ENCODE peak calls at places on chromosomes 11 and 22, in five cellular contexts. One of them, this sample, is unnamed.

GRCh38 chr11:128323381-128323780 is 264.0 kb downstream of the ETS1 start:
- DNase-seq in hepatocyte: peak; percentile 46
- DNase-seq in PC-3: no peak
- DNase-seq in SK-N-SH: no peak
- DNase-seq in neural progenitor cell: no peak
- DNase-seq in this sample: peak; percentile 52

GRCh38 chr11:94473177-94473799 is 20.4 kb downstream of the MRE11 start:
- DNase-seq in hepatocyte: no peak
- DNase-seq in PC-3: no peak
- DNase-seq in SK-N-SH: no peak
- DNase-seq in neural progenitor cell: no peak
- DNase-seq in this sample: no peak

GRCh38 chr11:117016747-117017146 is 81.5 kb downstream of the SIK3 start:
- DNase-seq in hepatocyte: no peak
- DNase-seq in PC-3: no peak
- DNase-seq in SK-N-SH: no peak
- DNase-seq in neural progenitor cell: no peak
- DNase-seq in this sample: no peak

GRCh38 chr11:134670961-134671370 is 258.9 kb upstream of the B3GAT1 start:
- DNase-seq in hepatocyte: no peak
- DNase-seq in PC-3: no peak
- DNase-seq in SK-N-SH: no peak
- DNase-seq in neural progenitor cell: no peak
- DNase-seq in this sample: no peak

GRCh38 chr22:41919357-41920224 is 4.7 kb upstream of the SHISA8 start:
- DNase-seq in hepatocyte: peak; percentile 66
- DNase-seq in PC-3: no peak
- DNase-seq in SK-N-SH: peak; percentile 74
- DNase-seq in neural progenitor cell: peak; percentile 53
- DNase-seq in this sample: peak; percentile 84

GRCh38 chr11:61949169-61950034 is 749 bp upstream of the BEST1 start:
- DNase-seq in hepatocyte: peak; percentile 87
- DNase-seq in PC-3: no peak
- DNase-seq in SK-N-SH: peak; percentile 93
- DNase-seq in neural progenitor cell: peak; percentile 37
- DNase-seq in this sample: peak; percentile 71

GRCh38 chr22:25346859-25347751 is 127.7 kb downstream of the CRYBB2 start:
- DNase-seq in hepatocyte: no peak
- DNase-seq in PC-3: no peak
- DNase-seq in SK-N-SH: no peak
- DNase-seq in neural progenitor cell: no peak
- DNase-seq in this sample: no peak

GRCh38 chr11:3222003-3222855 is 3.6 kb upstream of the MRGPRG start:
- DNase-seq in hepatocyte: no peak
- DNase-seq in PC-3: no peak
- DNase-seq in SK-N-SH: peak; percentile 22
- DNase-seq in neural progenitor cell: no peak
- DNase-seq in this sample: no peak

GRCh38 chr11:103888541-103888951 is 147.9 kb upstream of the DDI1 start:
- DNase-seq in hepatocyte: no peak
- DNase-seq in PC-3: peak; percentile 42
- DNase-seq in SK-N-SH: no peak
- DNase-seq in neural progenitor cell: no peak
- DNase-seq in this sample: no peak

GRCh38 chr11:67996622-67997459 is 7.1 kb downstream of the UNC93B1 start:
- DNase-seq in hepatocyte: peak; percentile 61
- DNase-seq in PC-3: peak; percentile 56
- DNase-seq in SK-N-SH: peak; percentile 71
- DNase-seq in neural progenitor cell: peak; percentile 86
- DNase-seq in this sample: peak; percentile 89

GRCh38 chr11:14420223-14420622 is 61.2 kb upstream of the RRAS2 start:
- DNase-seq in hepatocyte: no peak
- DNase-seq in PC-3: no peak
- DNase-seq in SK-N-SH: no peak
- DNase-seq in neural progenitor cell: no peak
- DNase-seq in this sample: no peak

GRCh38 chr22:40178417-40179409 is 988 bp downstream of the TNRC6B start:
- DNase-seq in hepatocyte: peak; percentile 54
- DNase-seq in PC-3: peak; percentile 20
- DNase-seq in SK-N-SH: peak; percentile 16
- DNase-seq in neural progenitor cell: peak; percentile 79
- DNase-seq in this sample: peak; percentile 70

GRCh38 chr11:68118753-68119448 is 2.3 kb downstream of the CHKA start:
- DNase-seq in hepatocyte: peak; percentile 28
- DNase-seq in PC-3: peak; percentile 41
- DNase-seq in SK-N-SH: no peak
- DNase-seq in neural progenitor cell: peak; percentile 47
- DNase-seq in this sample: peak; percentile 74

GRCh38 chr11:125892994-125893393 is 5.5 kb downstream of the HYLS1 start:
- DNase-seq in hepatocyte: no peak
- DNase-seq in PC-3: peak; percentile 53
- DNase-seq in SK-N-SH: no peak
- DNase-seq in neural progenitor cell: no peak
- DNase-seq in this sample: no peak

GRCh38 chr11:107716884-107717532 is 5.2 kb upstream of the SLN start:
- DNase-seq in hepatocyte: no peak
- DNase-seq in PC-3: peak; percentile 40
- DNase-seq in SK-N-SH: no peak
- DNase-seq in neural progenitor cell: no peak
- DNase-seq in this sample: no peak

GRCh38 chr22:19193879-19194278 is 15.3 kb upstream of the SLC25A1 start:
- DNase-seq in hepatocyte: no peak
- DNase-seq in PC-3: no peak
- DNase-seq in SK-N-SH: no peak
- DNase-seq in neural progenitor cell: no peak
- DNase-seq in this sample: no peak

GRCh38 chr22:19064354-19065054 is 57.7 kb downstream of the DGCR2 start:
- DNase-seq in hepatocyte: no peak
- DNase-seq in PC-3: no peak
- DNase-seq in SK-N-SH: no peak
- DNase-seq in neural progenitor cell: no peak
- DNase-seq in this sample: no peak

GRCh38 chr11:132911186-132911585 is 621.1 kb downstream of the OPCML start:
- DNase-seq in hepatocyte: peak; percentile 53
- DNase-seq in PC-3: no peak
- DNase-seq in SK-N-SH: no peak
- DNase-seq in neural progenitor cell: no peak
- DNase-seq in this sample: no peak

GRCh38 chr22:23278883-23279675 is 98.8 kb downstream of the BCR start:
- DNase-seq in hepatocyte: no peak
- DNase-seq in PC-3: peak; percentile 49
- DNase-seq in SK-N-SH: no peak
- DNase-seq in neural progenitor cell: no peak
- DNase-seq in this sample: no peak

GRCh38 chr11:1929621-1930447 is 10.3 kb downstream of the TNNT3 start:
- DNase-seq in hepatocyte: no peak
- DNase-seq in PC-3: no peak
- DNase-seq in SK-N-SH: no peak
- DNase-seq in neural progenitor cell: no peak
- DNase-seq in this sample: no peak

GRCh38 chr11:2759228-2760195 is 59.7 kb upstream of the KCNQ1OT1 start:
- DNase-seq in hepatocyte: no peak
- DNase-seq in PC-3: no peak
- DNase-seq in SK-N-SH: no peak
- DNase-seq in neural progenitor cell: no peak
- DNase-seq in this sample: no peak

GRCh38 chr22:47245786-47246185 is 483.3 kb downstream of the TBC1D22A start:
- DNase-seq in hepatocyte: no peak
- DNase-seq in PC-3: no peak
- DNase-seq in SK-N-SH: no peak
- DNase-seq in neural progenitor cell: no peak
- DNase-seq in this sample: no peak

GRCh38 chr11:1128333-1129142 is 29.2 kb upstream of the MUC5AC start:
- DNase-seq in hepatocyte: no peak
- DNase-seq in PC-3: no peak
- DNase-seq in SK-N-SH: peak; percentile 23
- DNase-seq in neural progenitor cell: no peak
- DNase-seq in this sample: no peak

GRCh38 chr11:46625406-46625805 is 8.1 kb downstream of the ATG13 start:
- DNase-seq in hepatocyte: peak; percentile 8
- DNase-seq in PC-3: peak; percentile 44
- DNase-seq in SK-N-SH: no peak
- DNase-seq in neural progenitor cell: no peak
- DNase-seq in this sample: no peak

GRCh38 chr11:70551323-70552166 is 153.2 kb downstream of the CTTN start:
- DNase-seq in hepatocyte: no peak
- DNase-seq in PC-3: no peak
- DNase-seq in SK-N-SH: no peak
- DNase-seq in neural progenitor cell: peak; percentile 33
- DNase-seq in this sample: no peak

GRCh38 chr11:43797337-43797736 is 83.3 kb upstream of the ALKBH3 start:
- DNase-seq in hepatocyte: no peak
- DNase-seq in PC-3: no peak
- DNase-seq in SK-N-SH: no peak
- DNase-seq in neural progenitor cell: no peak
- DNase-seq in this sample: no peak

GRCh38 chr11:70384486-70385152 is 13.7 kb upstream of the CTTN start:
- DNase-seq in hepatocyte: no peak
- DNase-seq in PC-3: no peak
- DNase-seq in SK-N-SH: peak; percentile 41
- DNase-seq in neural progenitor cell: no peak
- DNase-seq in this sample: no peak

GRCh38 chr11:18733202-18733601 is 7.2 kb upstream of the IGSF22 start:
- DNase-seq in hepatocyte: no peak
- DNase-seq in PC-3: no peak
- DNase-seq in SK-N-SH: no peak
- DNase-seq in neural progenitor cell: no peak
- DNase-seq in this sample: no peak

GRCh38 chr22:36413022-36413770 is 25.4 kb upstream of the MYH9 start:
- DNase-seq in hepatocyte: peak; percentile 53
- DNase-seq in PC-3: no peak
- DNase-seq in SK-N-SH: no peak
- DNase-seq in neural progenitor cell: no peak
- DNase-seq in this sample: no peak

GRCh38 chr11:115256326-115257197 is 247.7 kb downstream of the CADM1 start:
- DNase-seq in hepatocyte: no peak
- DNase-seq in PC-3: no peak
- DNase-seq in SK-N-SH: peak; percentile 22
- DNase-seq in neural progenitor cell: no peak
- DNase-seq in this sample: peak; percentile 82

GRCh38 chr11:111412293-111412692 is 33.2 kb upstream of the POU2AF1 start:
- DNase-seq in hepatocyte: no peak
- DNase-seq in PC-3: no peak
- DNase-seq in SK-N-SH: no peak
- DNase-seq in neural progenitor cell: no peak
- DNase-seq in this sample: no peak

GRCh38 chr11:111411456-111411855 is 32.4 kb upstream of the POU2AF1 start:
- DNase-seq in hepatocyte: no peak
- DNase-seq in PC-3: no peak
- DNase-seq in SK-N-SH: no peak
- DNase-seq in neural progenitor cell: no peak
- DNase-seq in this sample: no peak

GRCh38 chr11:111408789-111409727 is 30.0 kb upstream of the POU2AF1 start:
- DNase-seq in hepatocyte: no peak
- DNase-seq in PC-3: no peak
- DNase-seq in SK-N-SH: no peak
- DNase-seq in neural progenitor cell: no peak
- DNase-seq in this sample: no peak

GRCh38 chr11:111409915-111410314 is 30.8 kb upstream of the POU2AF1 start:
- DNase-seq in hepatocyte: no peak
- DNase-seq in PC-3: no peak
- DNase-seq in SK-N-SH: no peak
- DNase-seq in neural progenitor cell: no peak
- DNase-seq in this sample: peak; percentile 88

DNA sequence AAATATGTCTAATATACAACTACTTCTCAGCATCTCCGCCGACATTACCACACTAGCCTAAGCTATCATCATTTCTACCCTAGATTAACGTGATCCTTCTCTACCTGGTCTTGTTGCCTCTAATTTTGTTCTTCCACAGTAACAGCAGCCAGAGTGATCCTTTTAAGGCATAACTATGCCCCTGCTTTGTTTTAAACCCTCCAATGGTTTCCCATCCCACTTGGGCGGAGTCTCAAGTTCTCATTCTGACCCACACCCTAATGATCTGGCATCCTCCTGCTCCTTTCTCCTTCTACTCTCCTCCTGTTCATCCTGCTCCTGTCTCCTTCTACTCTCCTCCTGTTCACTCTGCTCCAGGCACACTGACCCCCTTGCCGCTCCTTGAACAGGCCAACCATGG is 31.9 kb upstream of the POU2AF1 start:
- DNase-seq in hepatocyte: no peak
- DNase-seq in PC-3: no peak
- DNase-seq in SK-N-SH: no peak
- DNase-seq in neural progenitor cell: no peak
- DNase-seq in this sample: no peak
- H3K4me2 ChIP-seq in hepatocyte: no peak overlapping the region
- H3K4me2 ChIP-seq in PC-3: no peak overlapping the region
- H3K4me2 ChIP-seq in SK-N-SH: no peak overlapping the region
- H3K4me2 ChIP-seq in neural progenitor cell: no peak overlapping the region
- H3K4me2 ChIP-seq in this sample: peak overlapping the region; percentile 70

DNA sequence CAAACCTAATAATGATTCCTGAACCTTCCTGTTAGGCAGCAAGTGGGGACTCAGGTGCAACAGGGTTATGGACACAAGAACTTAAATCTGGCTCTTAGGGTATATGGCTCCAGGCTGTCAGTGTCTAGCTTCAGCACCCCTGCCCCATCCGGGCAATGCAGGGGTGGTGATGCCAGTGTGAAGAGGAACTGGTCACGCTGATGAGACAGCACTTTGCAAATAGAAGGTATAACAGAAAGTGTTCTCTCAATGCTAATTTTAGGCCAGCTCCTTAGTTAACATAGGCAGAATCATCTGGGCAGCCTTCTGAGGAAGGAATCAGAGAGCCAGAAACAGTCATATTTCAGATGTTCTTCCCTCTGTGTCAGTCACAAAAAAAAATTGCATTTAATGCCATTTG is 41.2 kb downstream of the SYT9 start:
- DNase-seq in hepatocyte: no peak
- DNase-seq in PC-3: no peak
- DNase-seq in SK-N-SH: no peak
- DNase-seq in neural progenitor cell: no peak
- DNase-seq in this sample: no peak
- TF ChIP-seq EZH2phosphoT487 in hepatocyte: no peak
- TF ChIP-seq EZH2phosphoT487 in PC-3: no peak
- TF ChIP-seq EZH2phosphoT487 in SK-N-SH: no peak
- TF ChIP-seq EZH2phosphoT487 in neural progenitor cell: no peak
- TF ChIP-seq EZH2phosphoT487 in this sample: no peak

GRCh38 chr11:110431212-110432073 is 1.7 kb downstream of the FDX1 start:
- DNase-seq in hepatocyte: no peak
- DNase-seq in PC-3: peak; percentile 48
- DNase-seq in SK-N-SH: peak; percentile 9
- DNase-seq in neural progenitor cell: peak; percentile 2
- DNase-seq in this sample: peak; percentile 48
- H2AFZ ChIP-seq in hepatocyte: peak overlapping the region; percentile 75
- H2AFZ ChIP-seq in PC-3: peak overlapping the region; percentile 90
- H2AFZ ChIP-seq in SK-N-SH: peak overlapping the region; percentile 77
- H2AFZ ChIP-seq in neural progenitor cell: no peak overlapping the region
- H2AFZ ChIP-seq in this sample: peak overlapping the region; percentile 67

DNA sequence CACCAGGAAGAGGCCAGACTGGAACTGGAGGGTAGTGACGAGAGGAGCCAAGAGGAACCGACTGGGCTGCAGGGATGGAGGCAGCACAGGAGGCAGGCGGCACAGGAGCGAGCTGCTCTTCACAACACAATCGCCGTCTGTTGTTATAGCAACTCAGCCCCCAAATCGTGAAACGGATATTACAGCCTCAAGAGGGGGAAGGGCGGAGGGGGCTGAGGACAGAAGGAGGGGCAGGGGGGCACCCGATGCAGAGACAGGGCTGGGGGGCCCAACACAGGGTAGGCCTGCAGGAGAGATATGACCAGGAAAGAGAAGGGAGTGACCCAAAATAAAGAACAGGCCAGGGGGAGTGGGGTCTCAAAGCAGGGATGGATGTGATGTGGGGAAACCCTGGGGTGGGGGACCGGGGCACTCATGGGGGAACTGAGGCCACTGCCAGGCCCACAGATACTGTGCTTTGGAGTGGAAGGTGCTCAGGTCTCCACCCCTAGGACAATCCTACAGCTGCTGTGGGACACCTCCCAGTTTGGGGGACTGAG is 2.7 kb upstream of the NRXN2 start:
- DNase-seq in hepatocyte: no peak
- DNase-seq in PC-3: no peak
- DNase-seq in SK-N-SH: no peak
- DNase-seq in neural progenitor cell: peak; percentile 42
- DNase-seq in this sample: no peak
- H3K4me2 ChIP-seq in hepatocyte: no peak overlapping the region
- H3K4me2 ChIP-seq in PC-3: no peak overlapping the region
- H3K4me2 ChIP-seq in SK-N-SH: no peak overlapping the region
- H3K4me2 ChIP-seq in neural progenitor cell: peak overlapping the region; percentile 40
- H3K4me2 ChIP-seq in this sample: no peak overlapping the region